ENCODE peak calls at places on chromosomes 1 and 21, in six cellular contexts. X is neural crest cell, M is left ventricle myocardium inferior, O is omental fat pad, L is BE2C, Z is MM.1S. W is an unnamed sample.

GRCh38 chr21:15065381-15066230 is 806 bp upstream of the NRIP1 start:
- DNase-seq in X (peak; percentile 42), L (peak; percentile 61), Z (peak; percentile 59), M (peak; percentile 79), O (peak; percentile 71), W (peak; percentile 56)

GRCh38 chr1:197663178-197663953 is 111.9 kb downstream of the DENND1B start:
- DNase-seq in O (no peak), M (no peak), L (no peak), X (no peak), Z (no peak), W (no peak)

GRCh38 chr1:163094589-163094988 is 25.4 kb downstream of the RGS4 start:
- DNase-seq in Z (peak; percentile 40), X (no peak), O (no peak), L (no peak), M (no peak), W (no peak)

GRCh38 chr1:98323906-98324358 is 337.6 kb upstream of the SNX7 start:
- DNase-seq in L (no peak), M (no peak), O (no peak), Z (no peak), X (no peak), W (no peak)

GRCh38 chr1:2088434-2088833 is 38.2 kb downstream of the PRKCZ start:
- DNase-seq in Z (no peak), X (no peak), M (no peak), L (no peak), O (no peak), W (no peak)

GRCh38 chr1:181583598-181583997 is 100.3 kb downstream of the CACNA1E start:
- DNase-seq in Z (no peak), X (no peak), M (no peak), L (no peak), O (no peak), W (no peak)

GRCh38 chr21:29302340-29302991 is 3.7 kb downstream of the BACH1 start:
- DNase-seq in L (no peak), O (no peak), M (no peak), X (no peak), Z (no peak), W (no peak)

GRCh38 chr1:28126212-28126611 is 37.8 kb upstream of the EYA3 start:
- DNase-seq in X (no peak), Z (no peak), O (no peak), M (no peak), L (no peak), W (no peak)

GRCh38 chr1:40818264-40818961 is 34.8 kb downstream of the KCNQ4 start:
- DNase-seq in M (peak; percentile 59), Z (peak; percentile 73), L (no peak), X (peak; percentile 56), O (peak; percentile 56), W (peak; percentile 75)

GRCh38 chr1:195886000-195886399 is 722.2 kb downstream of the KCNT2 start:
- DNase-seq in Z (no peak), O (no peak), L (no peak), X (no peak), M (no peak), W (no peak)

GRCh38 chr1:78790174-78790573 is 140.5 kb downstream of the IFI44 start:
- DNase-seq in O (no peak), X (no peak), L (no peak), M (no peak), Z (no peak), W (no peak)

GRCh38 chr1:55305735-55306134 is 90.6 kb upstream of the USP24 start:
- DNase-seq in O (no peak), M (no peak), L (no peak), Z (no peak), X (no peak), W (no peak)

GRCh38 chr1:163673756-163674155 is 352.0 kb downstream of the NUF2 start:
- DNase-seq in O (no peak), M (no peak), X (no peak), Z (no peak), L (no peak), W (no peak)

GRCh38 chr1:3850857-3851256 is 6.2 kb downstream of the CEP104 start:
- DNase-seq in O (no peak), L (no peak), X (no peak), M (no peak), Z (no peak), W (no peak)

GRCh38 chr1:150165622-150166612 is 16.2 kb downstream of the PLEKHO1 start:
- DNase-seq in M (peak; percentile 39), O (no peak), Z (peak; percentile 68), X (peak; percentile 48), L (peak; percentile 77), W (peak; percentile 78)

GRCh38 chr1:201877877-201878339 is 10.8 kb upstream of the SHISA4 start:
- DNase-seq in Z (peak; percentile 58), X (no peak), L (peak; percentile 43), O (no peak), M (no peak), W (no peak)

GRCh38 chr1:153356392-153357075 is 1.1 kb upstream of the S100A9 start:
- DNase-seq in Z (no peak), X (no peak), M (no peak), O (no peak), L (no peak), W (no peak)

GRCh38 chr1:56910441-56910985 is 55.3 kb downstream of the C8B start:
- DNase-seq in X (no peak), L (no peak), O (no peak), M (no peak), Z (no peak), W (no peak)
- TF ChIP-seq CTCF in X (no peak), L (no peak), O (no peak), M (no peak), Z (no peak), W (no peak)

DNA sequence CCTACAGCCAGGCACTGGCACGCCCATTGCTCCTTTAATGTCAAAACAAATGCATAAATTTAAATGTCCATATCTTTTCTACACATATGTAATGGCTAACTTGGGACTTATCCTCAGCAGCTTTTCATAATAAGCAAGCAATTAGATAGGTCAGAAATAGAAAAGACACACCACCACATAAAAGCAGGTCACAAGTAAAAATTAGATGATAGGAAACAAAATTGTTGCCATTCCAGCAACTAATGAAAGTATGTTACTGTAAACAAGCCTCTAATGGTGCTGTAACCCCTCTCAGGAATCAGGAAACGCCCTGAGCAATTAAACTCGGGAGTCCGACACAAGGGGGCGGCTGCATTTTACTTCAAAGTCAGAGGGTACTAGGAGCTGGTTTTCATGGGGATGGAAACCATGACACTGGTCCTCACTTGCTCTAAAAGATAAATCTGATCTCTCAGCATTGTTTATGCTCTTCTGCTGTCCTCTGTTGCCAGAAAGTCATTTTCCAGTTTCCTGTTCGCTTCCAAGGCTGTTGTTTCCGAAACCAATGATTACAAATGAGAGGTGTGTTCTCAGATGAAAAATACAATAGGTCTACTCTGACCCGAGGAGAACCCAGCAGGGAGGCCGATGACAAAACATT is 93.4 kb downstream of the TGFBR3 start:
- DNase-seq in O (no peak), X (no peak), Z (no peak), L (no peak), M (no peak), W (no peak)
- TF ChIP-seq CTCF in O (no peak), X (no peak), Z (no peak), L (no peak), M (peak; percentile 17), W (no peak)

DNA sequence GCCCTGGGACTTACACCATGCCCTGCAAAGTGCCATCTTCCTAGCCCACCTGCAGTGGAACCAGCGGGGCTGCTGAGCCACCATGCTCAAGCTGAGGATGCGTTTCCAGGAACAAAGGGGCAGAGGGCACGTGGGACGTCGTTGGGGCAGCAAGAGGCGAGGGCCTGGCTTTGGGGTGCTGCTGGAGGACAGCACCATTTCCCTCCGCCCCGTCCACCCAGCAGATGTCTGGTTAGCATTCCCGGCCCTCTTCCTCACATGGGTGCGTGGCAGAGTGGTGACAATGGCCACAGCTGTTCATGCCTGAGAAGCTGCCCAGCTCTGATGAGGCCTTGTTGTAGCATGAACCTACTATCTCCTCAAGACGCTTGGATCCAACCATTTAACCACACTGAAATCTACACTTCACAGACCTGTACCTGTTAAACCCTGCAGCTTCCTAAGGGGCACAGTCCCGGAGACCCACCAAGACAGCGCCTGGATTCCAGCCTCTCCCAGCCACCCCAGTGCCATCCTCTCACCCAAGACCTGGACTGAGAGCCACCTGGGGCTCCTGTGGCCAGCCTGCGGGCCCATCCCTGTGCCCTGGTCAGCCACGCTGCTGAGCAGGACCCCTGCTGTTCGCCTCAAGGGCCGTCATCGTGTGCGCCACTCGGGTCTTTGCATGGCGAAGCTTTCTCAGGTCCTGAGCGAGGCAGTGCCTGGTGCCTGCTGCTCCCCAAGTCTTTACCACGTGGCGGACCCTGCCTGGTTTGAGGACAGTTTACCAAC is 33.2 kb downstream of the SLC45A1 start:
- DNase-seq in M (no peak), O (no peak), L (no peak), X (no peak), Z (no peak), W (no peak)
- TF ChIP-seq CTCF in M (no peak), O (no peak), L (no peak), X (no peak), Z (no peak), W (no peak)

GRCh38 chr1:226940029-226940805 is at the start of gene COQ8A:
- DNase-seq in M (peak; percentile 99), Z (peak; percentile 100), L (peak; percentile 99), X (peak; percentile 97), O (peak; percentile 90), W (peak; percentile 100)
- TF ChIP-seq CTCF in M (no peak), Z (no peak), L (no peak), X (no peak), O (no peak), W (no peak)

GRCh38 chr1:148162363-148162762 is 10.3 kb upstream of the NBPF11 start:
- DNase-seq in X (no peak), O (no peak), Z (no peak), L (no peak), M (no peak), W (peak; percentile 11)
- TF ChIP-seq CTCF in X (no peak), O (no peak), Z (no peak), L (no peak), M (no peak), W (no peak)